ENCODE peak calls at places on chromosome 16, in five cellular contexts. V, P, F, R and X are unnamed samples.

GRCh38 chr16:47567321-47567720 is 106.2 kb downstream of the PHKB start:
- DNase-seq in V (no peak), P (no peak), F (no peak), R (no peak), X (no peak)

GRCh38 chr16:26721290-26721689 is 345.4 kb upstream of the C16orf82 start:
- DNase-seq in V (no peak), P (no peak), F (no peak), R (no peak), X (no peak)

GRCh38 chr16:28534542-28535373 is 4.0 kb downstream of the NUPR1 start:
- DNase-seq in V (no peak), P (no peak), F (no peak), R (peak), X (no peak)

GRCh38 chr16:88197481-88198456 is 185.0 kb upstream of the ZNF469 start:
- DNase-seq in V (peak), P (no peak), F (no peak), R (no peak), X (no peak)

GRCh38 chr16:66741971-66742396 is 9.4 kb downstream of the DYNC1LI2 start:
- DNase-seq in V (no peak), P (no peak), F (no peak), R (peak), X (no peak)

GRCh38 chr16:51119576-51120288 is 31.3 kb downstream of the SALL1 start:
- DNase-seq in V (no peak), P (no peak), F (no peak), R (no peak), X (no peak)

GRCh38 chr16:47142469-47143328 is 1.0 kb downstream of the NETO2 start:
- DNase-seq in V (peak), P (no peak), F (no peak), R (peak), X (peak)

GRCh38 chr16:19808061-19808621 is 76.5 kb downstream of the GPRC5B start:
- DNase-seq in V (no peak), P (no peak), F (no peak), R (no peak), X (no peak)

GRCh38 chr16:31636433-31636832 is 108.7 kb downstream of the AHSP start:
- DNase-seq in V (no peak), P (no peak), F (no peak), R (no peak), X (no peak)

GRCh38 chr16:19831678-19832077 is 53.0 kb downstream of the GPRC5B start:
- DNase-seq in V (no peak), P (no peak), F (no peak), R (peak), X (no peak)

GRCh38 chr16:51359141-51359960 is 208.3 kb upstream of the SALL1 start:
- DNase-seq in V (no peak), P (no peak), F (no peak), R (peak), X (no peak)

GRCh38 chr16:67397812-67398545 is 4.7 kb upstream of the TPPP3 start:
- DNase-seq in V (peak), P (no peak), F (no peak), R (no peak), X (no peak)